ENCODE peak calls at places on chromosomes 7 and 10, in eight cellular contexts. One of them, this sample, is unnamed.

GRCh38 chr7:142158741-142159496 is 47.4 kb downstream of the MGAM2 start:
- DNase-seq in left ventricle myocardium inferior: no peak
- DNase-seq in A549: no peak
- DNase-seq in Karpas-422: no peak
- DNase-seq in adrenal gland: no peak
- DNase-seq in Peyer's patch: peak; percentile 61
- DNase-seq in colonic mucosa: no peak
- DNase-seq in NT2/D1: no peak
- DNase-seq in this sample: no peak

GRCh38 chr10:86795353-86795752 is 38.9 kb downstream of the BMPR1A start:
- DNase-seq in left ventricle myocardium inferior: no peak
- DNase-seq in A549: peak; percentile 38
- DNase-seq in Karpas-422: no peak
- DNase-seq in adrenal gland: no peak
- DNase-seq in Peyer's patch: no peak
- DNase-seq in colonic mucosa: no peak
- DNase-seq in NT2/D1: peak; percentile 33
- DNase-seq in this sample: peak; percentile 51

GRCh38 chr7:104960741-104961479 is 53.1 kb upstream of the KMT2E start:
- DNase-seq in left ventricle myocardium inferior: no peak
- DNase-seq in A549: no peak
- DNase-seq in Karpas-422: no peak
- DNase-seq in adrenal gland: peak; percentile 27
- DNase-seq in Peyer's patch: no peak
- DNase-seq in colonic mucosa: peak; percentile 53
- DNase-seq in NT2/D1: no peak
- DNase-seq in this sample: no peak

GRCh38 chr7:86202833-86203232 is 440.9 kb upstream of the GRM3 start:
- DNase-seq in left ventricle myocardium inferior: no peak
- DNase-seq in A549: no peak
- DNase-seq in Karpas-422: no peak
- DNase-seq in adrenal gland: no peak
- DNase-seq in Peyer's patch: no peak
- DNase-seq in colonic mucosa: no peak
- DNase-seq in NT2/D1: no peak
- DNase-seq in this sample: no peak

GRCh38 chr7:35691827-35692307 is 3.1 kb downstream of the HERPUD2 start:
- DNase-seq in left ventricle myocardium inferior: no peak
- DNase-seq in A549: peak; percentile 43
- DNase-seq in Karpas-422: peak; percentile 38
- DNase-seq in adrenal gland: no peak
- DNase-seq in Peyer's patch: no peak
- DNase-seq in colonic mucosa: no peak
- DNase-seq in NT2/D1: no peak
- DNase-seq in this sample: no peak

GRCh38 chr10:33129181-33129928 is 171.3 kb upstream of the ITGB1 start:
- DNase-seq in left ventricle myocardium inferior: peak; percentile 50
- DNase-seq in A549: peak; percentile 81
- DNase-seq in Karpas-422: no peak
- DNase-seq in adrenal gland: peak; percentile 23
- DNase-seq in Peyer's patch: no peak
- DNase-seq in colonic mucosa: no peak
- DNase-seq in NT2/D1: no peak
- DNase-seq in this sample: peak; percentile 78

GRCh38 chr10:132538790-132539421 is 1.3 kb downstream of the INPP5A start:
- DNase-seq in left ventricle myocardium inferior: peak; percentile 16
- DNase-seq in A549: no peak
- DNase-seq in Karpas-422: peak; percentile 55
- DNase-seq in adrenal gland: peak; percentile 26
- DNase-seq in Peyer's patch: peak; percentile 49
- DNase-seq in colonic mucosa: no peak
- DNase-seq in NT2/D1: no peak
- DNase-seq in this sample: no peak

GRCh38 chr7:28685660-28686417 is 272.3 kb downstream of the TRIL start:
- DNase-seq in left ventricle myocardium inferior: peak; percentile 88
- DNase-seq in A549: peak; percentile 85
- DNase-seq in Karpas-422: no peak
- DNase-seq in adrenal gland: peak; percentile 94
- DNase-seq in Peyer's patch: peak; percentile 57
- DNase-seq in colonic mucosa: peak; percentile 90
- DNase-seq in NT2/D1: peak; percentile 97
- DNase-seq in this sample: peak; percentile 98

GRCh38 chr10:3995302-3996210 is 210.5 kb upstream of the KLF6 start:
- DNase-seq in left ventricle myocardium inferior: no peak
- DNase-seq in A549: no peak
- DNase-seq in Karpas-422: no peak
- DNase-seq in adrenal gland: no peak
- DNase-seq in Peyer's patch: no peak
- DNase-seq in colonic mucosa: no peak
- DNase-seq in NT2/D1: no peak
- DNase-seq in this sample: peak; percentile 38

GRCh38 chr10:69329721-69330178 is 51.5 kb downstream of the HK1 start:
- DNase-seq in left ventricle myocardium inferior: no peak
- DNase-seq in A549: no peak
- DNase-seq in Karpas-422: no peak
- DNase-seq in adrenal gland: no peak
- DNase-seq in Peyer's patch: peak; percentile 10
- DNase-seq in colonic mucosa: no peak
- DNase-seq in NT2/D1: peak; percentile 91
- DNase-seq in this sample: no peak

GRCh38 chr7:114527589-114527988 is 113.0 kb downstream of the FOXP2 start:
- DNase-seq in left ventricle myocardium inferior: no peak
- DNase-seq in A549: no peak
- DNase-seq in Karpas-422: no peak
- DNase-seq in adrenal gland: no peak
- DNase-seq in Peyer's patch: no peak
- DNase-seq in colonic mucosa: no peak
- DNase-seq in NT2/D1: no peak
- DNase-seq in this sample: no peak

GRCh38 chr7:80581472-80581871 is 57.0 kb upstream of the CD36 start:
- DNase-seq in left ventricle myocardium inferior: peak; percentile 31
- DNase-seq in A549: no peak
- DNase-seq in Karpas-422: no peak
- DNase-seq in adrenal gland: no peak
- DNase-seq in Peyer's patch: no peak
- DNase-seq in colonic mucosa: no peak
- DNase-seq in NT2/D1: no peak
- DNase-seq in this sample: no peak

GRCh38 chr7:127882313-127882920 is 148.8 kb downstream of the LRRC4 start:
- DNase-seq in left ventricle myocardium inferior: no peak
- DNase-seq in A549: no peak
- DNase-seq in Karpas-422: no peak
- DNase-seq in adrenal gland: no peak
- DNase-seq in Peyer's patch: no peak
- DNase-seq in colonic mucosa: no peak
- DNase-seq in NT2/D1: no peak
- DNase-seq in this sample: no peak

GRCh38 chr10:83427101-83427500 is 712.2 kb upstream of the GHITM start:
- DNase-seq in left ventricle myocardium inferior: no peak
- DNase-seq in A549: no peak
- DNase-seq in Karpas-422: no peak
- DNase-seq in adrenal gland: no peak
- DNase-seq in Peyer's patch: no peak
- DNase-seq in colonic mucosa: no peak
- DNase-seq in NT2/D1: no peak
- DNase-seq in this sample: no peak

GRCh38 chr7:30436046-30436445 is 42.5 kb downstream of the NOD1 start:
- DNase-seq in left ventricle myocardium inferior: no peak
- DNase-seq in A549: no peak
- DNase-seq in Karpas-422: no peak
- DNase-seq in adrenal gland: no peak
- DNase-seq in Peyer's patch: no peak
- DNase-seq in colonic mucosa: no peak
- DNase-seq in NT2/D1: no peak
- DNase-seq in this sample: no peak

GRCh38 chr10:73956476-73957338 is 41.2 kb upstream of the VCL start:
- DNase-seq in left ventricle myocardium inferior: no peak
- DNase-seq in A549: no peak
- DNase-seq in Karpas-422: peak; percentile 71
- DNase-seq in adrenal gland: no peak
- DNase-seq in Peyer's patch: no peak
- DNase-seq in colonic mucosa: peak; percentile 24
- DNase-seq in NT2/D1: no peak
- DNase-seq in this sample: no peak

GRCh38 chr7:42097756-42098155 is 139.3 kb downstream of the GLI3 start:
- DNase-seq in left ventricle myocardium inferior: no peak
- DNase-seq in A549: peak; percentile 11
- DNase-seq in Karpas-422: no peak
- DNase-seq in adrenal gland: no peak
- DNase-seq in Peyer's patch: no peak
- DNase-seq in colonic mucosa: no peak
- DNase-seq in NT2/D1: no peak
- DNase-seq in this sample: no peak

GRCh38 chr7:16967174-16967868 is 85.5 kb upstream of the AGR3 start:
- DNase-seq in left ventricle myocardium inferior: no peak
- DNase-seq in A549: no peak
- DNase-seq in Karpas-422: no peak
- DNase-seq in adrenal gland: no peak
- DNase-seq in Peyer's patch: no peak
- DNase-seq in colonic mucosa: no peak
- DNase-seq in NT2/D1: no peak
- DNase-seq in this sample: no peak

GRCh38 chr7:143345428-143345900 is 17.0 kb downstream of the FAM131B start:
- DNase-seq in left ventricle myocardium inferior: peak; percentile 29
- DNase-seq in A549: peak; percentile 78
- DNase-seq in Karpas-422: no peak
- DNase-seq in adrenal gland: no peak
- DNase-seq in Peyer's patch: peak; percentile 77
- DNase-seq in colonic mucosa: peak; percentile 64
- DNase-seq in NT2/D1: peak; percentile 71
- DNase-seq in this sample: no peak

GRCh38 chr7:47633134-47633533 is 51.2 kb upstream of the TNS3 start:
- DNase-seq in left ventricle myocardium inferior: no peak
- DNase-seq in A549: no peak
- DNase-seq in Karpas-422: no peak
- DNase-seq in adrenal gland: no peak
- DNase-seq in Peyer's patch: no peak
- DNase-seq in colonic mucosa: no peak
- DNase-seq in NT2/D1: no peak
- DNase-seq in this sample: no peak

GRCh38 chr7:63105978-63106377 is 892.7 kb upstream of the ZNF722 start:
- DNase-seq in left ventricle myocardium inferior: no peak
- DNase-seq in A549: no peak
- DNase-seq in Karpas-422: no peak
- DNase-seq in adrenal gland: no peak
- DNase-seq in Peyer's patch: no peak
- DNase-seq in colonic mucosa: no peak
- DNase-seq in NT2/D1: no peak
- DNase-seq in this sample: no peak
- H3K9me3 ChIP-seq in left ventricle myocardium inferior: peaks cover 59% of the 10 kb centered on the region
- H3K9me3 ChIP-seq in A549: peaks cover 22% of the 10 kb centered on the region
- H3K9me3 ChIP-seq in Karpas-422: peaks cover 45% of the 10 kb centered on the region
- H3K9me3 ChIP-seq in adrenal gland: no peaks in the 10 kb centered on the region
- H3K9me3 ChIP-seq in Peyer's patch: peaks cover 5% of the 10 kb centered on the region
- H3K9me3 ChIP-seq in colonic mucosa: peaks cover 5% of the 10 kb centered on the region
- H3K9me3 ChIP-seq in NT2/D1: no peaks in the 10 kb centered on the region
- H3K9me3 ChIP-seq in this sample: peaks cover 61% of the 10 kb centered on the region

DNA sequence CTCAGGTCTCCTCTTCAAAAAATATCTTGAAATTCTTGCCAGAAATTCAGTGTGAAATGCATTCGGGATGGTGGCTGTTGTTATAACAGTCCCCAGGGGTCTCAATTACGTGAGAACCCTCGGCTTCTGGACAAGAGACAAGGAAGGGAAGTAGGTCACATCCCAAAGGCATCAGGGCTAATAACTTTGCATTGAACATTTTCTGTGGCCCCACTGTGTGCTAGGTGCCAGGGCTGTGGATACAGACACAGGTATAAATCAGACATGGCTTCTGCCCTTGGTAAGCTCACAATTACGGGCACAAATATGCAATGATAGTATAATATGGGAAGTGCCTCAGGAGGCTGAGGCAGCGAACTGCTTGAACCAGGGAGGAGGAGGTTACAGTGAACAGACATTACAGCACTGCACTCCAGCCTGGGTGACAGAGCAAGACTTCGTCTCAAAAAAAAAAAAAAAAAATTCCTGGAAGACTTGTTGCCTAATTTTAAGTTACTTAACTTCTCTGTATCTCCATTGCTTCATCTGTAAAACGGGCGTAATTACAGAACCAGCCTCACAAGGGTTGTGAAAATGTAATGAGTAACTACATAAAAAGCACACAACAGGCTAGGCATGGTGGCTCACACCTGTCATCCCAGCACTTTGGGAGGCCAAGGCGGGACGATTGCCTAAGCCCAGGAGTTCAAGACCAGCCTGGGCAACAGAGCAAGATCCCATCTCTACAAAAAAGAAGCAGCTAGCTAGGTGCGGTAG is 2.5 kb upstream of the RHBDD2 start:
- DNase-seq in left ventricle myocardium inferior: no peak
- DNase-seq in A549: no peak
- DNase-seq in Karpas-422: peak; percentile 31
- DNase-seq in adrenal gland: no peak
- DNase-seq in Peyer's patch: no peak
- DNase-seq in colonic mucosa: no peak
- DNase-seq in NT2/D1: no peak
- DNase-seq in this sample: no peak
- H3K4me3 ChIP-seq in left ventricle myocardium inferior: no peak overlapping the region
- H3K4me3 ChIP-seq in A549: no peak overlapping the region
- H3K4me3 ChIP-seq in Karpas-422: no peak overlapping the region
- H3K4me3 ChIP-seq in adrenal gland: no peak overlapping the region
- H3K4me3 ChIP-seq in Peyer's patch: no peak overlapping the region
- H3K4me3 ChIP-seq in colonic mucosa: no peak overlapping the region
- H3K4me3 ChIP-seq in NT2/D1: no peak overlapping the region
- H3K4me3 ChIP-seq in this sample: no peak overlapping the region

DNA sequence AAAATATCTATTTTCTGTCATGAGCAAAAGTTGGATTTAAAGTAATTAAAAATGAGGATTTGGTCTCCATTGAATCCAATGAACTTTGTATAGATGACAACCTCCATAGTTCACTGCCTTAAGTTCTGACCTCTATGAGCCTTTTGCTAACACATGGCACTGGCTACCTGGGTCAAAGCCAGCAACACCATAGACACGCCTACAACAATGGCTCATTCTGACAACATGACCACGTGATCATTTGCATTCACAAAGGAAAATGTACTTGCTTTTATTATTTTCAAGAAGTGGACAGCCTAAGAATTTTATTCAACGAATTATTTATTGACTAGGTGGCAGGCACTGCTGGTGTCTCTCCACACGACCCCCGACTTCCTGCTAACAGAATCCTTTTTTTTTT is 90.6 kb downstream of the CARD11 start:
- DNase-seq in left ventricle myocardium inferior: no peak
- DNase-seq in A549: no peak
- DNase-seq in Karpas-422: no peak
- DNase-seq in adrenal gland: no peak
- DNase-seq in Peyer's patch: no peak
- DNase-seq in colonic mucosa: no peak
- DNase-seq in NT2/D1: no peak
- DNase-seq in this sample: no peak
- H3K9me3 ChIP-seq in left ventricle myocardium inferior: peaks cover 29% of the 10 kb centered on the region
- H3K9me3 ChIP-seq in A549: peaks cover 2% of the 10 kb centered on the region
- H3K9me3 ChIP-seq in Karpas-422: no peaks in the 10 kb centered on the region
- H3K9me3 ChIP-seq in adrenal gland: no peaks in the 10 kb centered on the region
- H3K9me3 ChIP-seq in Peyer's patch: no peaks in the 10 kb centered on the region
- H3K9me3 ChIP-seq in colonic mucosa: no peaks in the 10 kb centered on the region
- H3K9me3 ChIP-seq in NT2/D1: peaks cover 28% of the 10 kb centered on the region
- H3K9me3 ChIP-seq in this sample: no peaks in the 10 kb centered on the region

DNA sequence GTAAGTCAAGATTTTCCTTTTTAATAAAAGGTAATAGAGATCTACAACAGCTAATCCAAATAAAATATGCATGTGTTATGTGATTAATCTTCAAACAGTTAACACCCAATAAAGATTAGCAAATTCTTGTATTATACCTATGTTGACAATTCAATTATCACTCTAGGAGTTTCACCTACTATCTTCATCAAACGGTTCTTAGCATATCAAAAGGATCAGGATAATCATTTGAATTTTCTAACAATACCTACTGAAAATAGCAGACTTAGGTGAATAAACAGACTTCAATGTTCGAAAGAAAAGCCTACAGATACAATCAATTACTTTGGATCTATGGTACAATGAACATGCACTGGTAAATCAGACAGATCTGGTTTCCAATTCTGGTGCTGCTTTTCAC is 268.3 kb downstream of the CACNA2D1 start:
- DNase-seq in left ventricle myocardium inferior: no peak
- DNase-seq in A549: no peak
- DNase-seq in Karpas-422: no peak
- DNase-seq in adrenal gland: no peak
- DNase-seq in Peyer's patch: no peak
- DNase-seq in colonic mucosa: no peak
- DNase-seq in NT2/D1: no peak
- DNase-seq in this sample: no peak
- H3K4me3 ChIP-seq in left ventricle myocardium inferior: no peak overlapping the region
- H3K4me3 ChIP-seq in A549: no peak overlapping the region
- H3K4me3 ChIP-seq in Karpas-422: no peak overlapping the region
- H3K4me3 ChIP-seq in adrenal gland: no peak overlapping the region
- H3K4me3 ChIP-seq in Peyer's patch: no peak overlapping the region
- H3K4me3 ChIP-seq in colonic mucosa: no peak overlapping the region
- H3K4me3 ChIP-seq in NT2/D1: no peak overlapping the region
- H3K4me3 ChIP-seq in this sample: no peak overlapping the region